ENCODE peak calls at places on chromosome 13, in seven cellular contexts. D is ovary, T is esophagus muscularis mucosa, L is stomach, G is uterus, K is adrenal gland, V is thyroid gland. P is an unnamed sample.

GRCh38 chr13:77660841-77661250 is 36.6 kb upstream of the SLAIN1 start:
- DNase-seq in V (no peak), K (no peak), T (no peak), D (no peak), G (no peak), L (no peak), P (no peak)

GRCh38 chr13:74644239-74644638 is 510.0 kb upstream of the KLF12 start:
- DNase-seq in T (no peak), K (no peak), G (no peak), D (no peak), V (no peak), L (no peak), P (no peak)

GRCh38 chr13:23547000-23547590 is 23.1 kb upstream of the TNFRSF19 start:
- DNase-seq in D (peak; percentile 46), V (peak; percentile 51), K (no peak), L (no peak), T (peak; percentile 78), G (peak; percentile 25), P (no peak)

GRCh38 chr13:102198418-102199322 is 203.2 kb downstream of the FGF14 start:
- DNase-seq in T (no peak), L (no peak), V (no peak), D (no peak), G (no peak), K (no peak), P (no peak)

GRCh38 chr13:82878536-82878935 is 1003.7 kb downstream of the SLITRK1 start:
- DNase-seq in D (no peak), K (no peak), G (no peak), V (no peak), L (no peak), T (no peak), P (no peak)

GRCh38 chr13:48155850-48156249 is 60.9 kb upstream of the MED4 start:
- DNase-seq in T (no peak), G (no peak), L (no peak), D (no peak), V (no peak), K (no peak), P (peak; percentile 7)

GRCh38 chr13:44402902-44403719 is 29.5 kb downstream of the SERP2 start:
- DNase-seq in D (no peak), L (peak; percentile 82), V (peak; percentile 83), G (no peak), K (no peak), T (no peak), P (no peak)

GRCh38 chr13:110457361-110457760 is 104.2 kb downstream of the RAB20 start:
- DNase-seq in D (no peak), K (no peak), G (no peak), L (no peak), T (no peak), V (no peak), P (no peak)

GRCh38 chr13:39688699-39689405 is 33.4 kb downstream of the COG6 start:
- DNase-seq in V (no peak), G (no peak), K (no peak), T (no peak), D (no peak), L (no peak), P (no peak)

GRCh38 chr13:31851201-31851600 is 111.9 kb downstream of the RXFP2 start:
- DNase-seq in T (no peak), G (no peak), K (no peak), D (no peak), L (no peak), V (no peak), P (no peak)

GRCh38 chr13:49346460-49346859 is 97.4 kb downstream of the CAB39L start:
- DNase-seq in D (no peak), L (no peak), T (no peak), V (no peak), G (no peak), K (no peak), P (no peak)

GRCh38 chr13:48505597-48506091 is 27.2 kb downstream of the RCBTB2 start:
- DNase-seq in T (no peak), K (peak; percentile 52), L (no peak), G (no peak), V (no peak), D (no peak), P (no peak)

GRCh38 chr13:68715651-68716050 is 1392.0 kb upstream of the ATXN8OS start:
- DNase-seq in T (no peak), L (no peak), V (no peak), D (no peak), K (no peak), G (no peak), P (no peak)

GRCh38 chr13:25668345-25668744 is 296.6 kb downstream of the ATP8A2 start:
- DNase-seq in V (no peak), G (no peak), K (no peak), L (no peak), D (no peak), T (no peak), P (no peak)

GRCh38 chr13:86974251-86974994 is 696.7 kb upstream of the SLITRK5 start:
- DNase-seq in V (no peak), L (no peak), K (no peak), D (no peak), G (no peak), T (no peak), P (no peak)

GRCh38 chr13:50392977-50393376 is 377.7 kb downstream of the KCNRG start:
- DNase-seq in L (no peak), V (no peak), T (no peak), D (no peak), G (no peak), K (no peak), P (no peak)

GRCh38 chr13:110392510-110393233 is 85.6 kb downstream of the COL4A2 start:
- DNase-seq in V (no peak), T (no peak), G (peak; percentile 11), L (no peak), K (no peak), D (no peak), P (no peak)

GRCh38 chr13:95403349-95404140 is 102.3 kb upstream of the ABCC4 start:
- DNase-seq in D (peak; percentile 18), K (no peak), T (no peak), G (no peak), V (peak; percentile 16), L (no peak), P (no peak)

GRCh38 chr13:110319774-110320509 is 12.9 kb downstream of the COL4A2 start:
- DNase-seq in T (no peak), D (no peak), L (no peak), K (no peak), V (peak; percentile 76), G (no peak), P (peak; percentile 98)

GRCh38 chr13:99610702-99611289 is 109.5 kb downstream of the TM9SF2 start:
- DNase-seq in L (no peak), K (no peak), G (no peak), D (no peak), V (no peak), T (no peak), P (no peak)

GRCh38 chr13:67493835-67494234 is 263.7 kb upstream of the PCDH9 start:
- DNase-seq in G (no peak), V (no peak), T (no peak), D (no peak), L (no peak), K (no peak), P (no peak)

GRCh38 chr13:77492982-77493381 is 42.5 kb upstream of the SCEL start:
- DNase-seq in K (peak; percentile 48), L (no peak), G (no peak), V (peak; percentile 39), T (no peak), D (no peak), P (no peak)

GRCh38 chr13:93227280-93227905 is 786 bp downstream of the GPC6 start:
- DNase-seq in L (no peak), D (peak; percentile 47), V (peak; percentile 6), G (no peak), K (no peak), T (no peak), P (peak; percentile 26)

GRCh38 chr13:24651718-24652345 is 28.4 kb upstream of the ATP12A start:
- DNase-seq in G (no peak), L (no peak), K (no peak), D (no peak), V (peak; percentile 59), T (no peak), P (no peak)

GRCh38 chr13:107192289-107192688 is 624.4 kb upstream of the ARGLU1 start:
- DNase-seq in G (no peak), T (no peak), K (no peak), D (no peak), V (no peak), L (peak; percentile 37), P (no peak)

GRCh38 chr13:52617070-52618060 is 24.9 kb upstream of the HNRNPA1L2 start:
- DNase-seq in V (peak; percentile 86), D (peak; percentile 79), K (peak; percentile 80), T (peak; percentile 93), G (peak; percentile 81), L (peak; percentile 72), P (peak; percentile 53)
- TF ChIP-seq POLR2A in V (peak; percentile 58), D (peak; percentile 32), K (peak; percentile 46), T (no peak), G (no peak), L (no peak), P (peak; percentile 32)

DNA sequence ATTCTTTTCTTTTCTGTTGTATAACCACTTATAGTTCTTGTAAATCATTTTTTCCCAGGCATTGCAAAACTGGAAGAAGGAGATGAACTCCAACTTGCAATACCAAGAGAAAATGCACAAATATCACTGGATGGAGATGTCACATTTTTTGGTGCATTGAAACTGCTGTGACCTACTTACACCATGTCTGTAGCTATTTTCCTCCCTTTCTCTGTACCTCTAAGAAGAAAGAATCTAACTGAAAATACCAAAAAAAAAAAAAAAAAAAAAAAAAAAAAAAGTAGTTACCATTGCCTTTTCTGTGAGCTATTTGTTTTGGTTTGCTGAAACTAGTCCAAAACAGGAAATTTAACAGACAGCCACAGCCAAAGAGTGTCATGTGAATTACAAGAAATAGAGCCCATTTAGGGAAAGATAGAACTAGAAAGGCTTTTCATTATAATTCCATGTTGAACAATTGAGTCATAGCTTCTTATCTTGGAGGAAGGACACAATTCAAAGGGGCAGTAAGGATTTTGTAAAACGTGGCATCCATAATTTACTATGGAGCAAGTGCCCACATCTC is 37.3 kb downstream of the TNFSF13B start:
- DNase-seq in D (no peak), T (no peak), G (no peak), K (no peak), L (no peak), V (no peak), P (no peak)
- TF ChIP-seq POLR2A in D (no peak), T (no peak), G (no peak), K (no peak), L (no peak), V (no peak), P (no peak)

GRCh38 chr13:113364371-113364932 is 522 bp upstream of the GRTP1 start:
- DNase-seq in K (peak; percentile 13), D (no peak), G (peak; percentile 41), V (no peak), L (no peak), T (no peak), P (no peak)
- TF ChIP-seq POLR2A in K (no peak), D (no peak), G (no peak), V (no peak), L (no peak), T (no peak), P (no peak)

DNA sequence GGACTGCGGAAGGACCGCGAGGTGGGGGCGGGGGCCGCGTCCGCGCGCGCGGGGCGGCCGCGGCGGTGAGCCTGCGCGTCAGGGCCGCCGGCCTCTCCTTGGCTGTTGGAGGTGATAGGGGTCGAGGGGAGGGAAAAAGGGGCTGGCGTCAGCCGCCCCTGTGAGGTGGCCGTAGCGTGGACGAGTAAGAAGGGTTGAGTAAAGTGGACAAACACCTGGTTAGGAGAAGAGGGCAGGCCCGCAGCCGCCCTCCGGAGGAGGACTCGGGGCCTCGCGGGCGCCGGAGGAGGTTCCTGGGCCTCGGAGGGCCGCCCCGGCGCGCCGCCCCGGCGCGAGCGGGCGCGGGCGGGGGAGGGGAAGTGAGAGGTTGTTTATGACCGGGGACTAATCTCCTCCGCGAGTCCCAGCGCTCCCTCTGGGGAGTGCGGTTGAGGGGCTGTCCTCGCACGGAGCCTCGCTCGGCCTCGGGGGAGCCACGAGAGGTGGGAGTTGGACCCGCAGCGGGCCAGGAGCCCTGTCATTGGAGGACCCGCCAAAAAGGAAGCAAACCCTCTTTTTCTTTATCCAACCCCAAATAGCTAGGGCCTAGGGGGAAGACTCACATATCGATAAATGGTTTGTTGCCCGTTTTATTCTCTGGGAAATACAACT is 597 bp upstream of the INTS6 start:
- DNase-seq in K (peak; percentile 84), V (peak; percentile 77), D (peak; percentile 86), T (peak; percentile 94), G (peak; percentile 81), L (no peak), P (peak; percentile 40)
- TF ChIP-seq POLR2A in K (peak; percentile 72), V (peak; percentile 58), D (peak; percentile 63), T (peak; percentile 47), G (peak; percentile 63), L (no peak), P (peak; percentile 70)

P was measured in H54.